ENCODE peak calls at places on chromosomes 13 and 19, in five cellular contexts. B is GM10248, P is fibroblast of pulmonary artery, D is kidney glomerular epithelial cell, F is AG09319. K is an unnamed sample.

GRCh38 chr19:35671818-35672217 is 5.5 kb downstream of the UPK1A start:
- DNase-seq in B (no peak), P (peak), D (no peak), F (no peak), K (no peak)

GRCh38 chr13:102020611-102021216 is 381.1 kb downstream of the FGF14 start:
- DNase-seq in B (no peak), P (no peak), D (peak), F (no peak), K (no peak)

GRCh38 chr13:43303040-43303729 is 279.8 kb downstream of the DNAJC15 start:
- DNase-seq in B (peak), P (peak), D (peak), F (peak), K (no peak)

GRCh38 chr19:11151181-11151580 is 4.4 kb downstream of the SPC24 start:
- DNase-seq in B (no peak), P (no peak), D (no peak), F (no peak), K (peak)

GRCh38 chr19:40686882-40687524 is 3.4 kb downstream of the NUMBL start:
- DNase-seq in B (no peak), P (no peak), D (no peak), F (no peak), K (no peak)

GRCh38 chr19:42345191-42345812 is 19.9 kb downstream of the MEGF8 start:
- DNase-seq in B (no peak), P (peak), D (no peak), F (peak), K (no peak)

GRCh38 chr19:41957838-41958366 is 1.2 kb downstream of the RABAC1 start:
- DNase-seq in B (peak), P (peak), D (peak), F (peak), K (no peak)

GRCh38 chr19:13043285-13043684 is 48.0 kb downstream of the NFIX start:
- DNase-seq in B (no peak), P (no peak), D (no peak), F (no peak), K (no peak)

GRCh38 chr13:44159633-44160279 is 213.9 kb upstream of the SERP2 start:
- DNase-seq in B (no peak), P (no peak), D (no peak), F (no peak), K (no peak)

GRCh38 chr19:5804516-5805464 is at the start of gene NRTN:
- DNase-seq in B (peak), P (no peak), D (no peak), F (no peak), K (no peak)

GRCh38 chr13:21742041-21742440 is 71.2 kb downstream of the FGF9 start:
- DNase-seq in B (no peak), P (no peak), D (no peak), F (no peak), K (no peak)

GRCh38 chr19:324716-325115 is 19.9 kb downstream of the MIER2 start:
- DNase-seq in B (no peak), P (no peak), D (no peak), F (no peak), K (no peak)

GRCh38 chr19:28632357-28633076 is 580.4 kb downstream of the UQCRFS1 start:
- DNase-seq in B (no peak), P (no peak), D (no peak), F (no peak), K (no peak)

GRCh38 chr19:51259348-51260245 is 8.7 kb downstream of the SIGLECL1 start:
- DNase-seq in B (peak), P (peak), D (peak), F (no peak), K (no peak)

GRCh38 chr19:18444513-18444912 is 6.6 kb upstream of the ISYNA1 start:
- DNase-seq in B (no peak), P (no peak), D (no peak), F (no peak), K (no peak)

GRCh38 chr13:45179428-45179827 is 21.4 kb downstream of the KCTD4 start:
- DNase-seq in B (no peak), P (no peak), D (peak), F (no peak), K (no peak)

GRCh38 chr13:23510544-23510916 is 59.7 kb upstream of the TNFRSF19 start:
- DNase-seq in B (no peak), P (peak), D (peak), F (no peak), K (no peak)

GRCh38 chr19:35170359-35171061 is 16.0 kb downstream of the FXYD5 start:
- DNase-seq in B (no peak), P (peak), D (no peak), F (no peak), K (no peak)

GRCh38 chr13:75541287-75541686 is 3.6 kb upstream of the COMMD6 start:
- DNase-seq in B (no peak), P (no peak), D (no peak), F (no peak), K (no peak)

GRCh38 chr13:19713186-19713965 is 69.4 kb downstream of the PSPC1 start:
- DNase-seq in B (no peak), P (peak), D (no peak), F (no peak), K (no peak)

K was measured in ascending aorta.